ENCODE peak calls at places on chromosomes 7 and 10, in seven cellular contexts. Y, W, B, T, P, N and E are unnamed samples.

GRCh38 chr7:152601305-152601798 is 74.6 kb downstream of the XRCC2 start:
- DNase-seq in Y (no peak), W (no peak), B (no peak), T (no peak), P (no peak), N (no peak), E (no peak)

GRCh38 chr7:69790915-69791473 is 192.7 kb downstream of the AUTS2 start:
- DNase-seq in Y (no peak), W (no peak), B (no peak), T (no peak), P (no peak), N (no peak), E (no peak)

GRCh38 chr10:70440296-70441160 is 953 bp downstream of the NODAL start:
- DNase-seq in Y (no peak), W (no peak), B (no peak), T (peak; percentile 78), P (no peak), N (no peak), E (no peak)

GRCh38 chr7:26213821-26214515 is 12.4 kb downstream of the CBX3 start:
- DNase-seq in Y (no peak), W (no peak), B (no peak), T (no peak), P (no peak), N (no peak), E (no peak)

GRCh38 chr7:131735151-131735550 is 178.7 kb upstream of the PODXL start:
- DNase-seq in Y (no peak), W (no peak), B (no peak), T (no peak), P (no peak), N (no peak), E (no peak)

GRCh38 chr10:76618641-76619040 is 1019.0 kb downstream of the KCNMA1 start:
- DNase-seq in Y (no peak), W (no peak), B (no peak), T (no peak), P (no peak), N (no peak), E (no peak)

GRCh38 chr7:91320679-91321078 is 56.4 kb downstream of the FZD1 start:
- DNase-seq in Y (no peak), W (no peak), B (no peak), T (no peak), P (no peak), N (no peak), E (no peak)

GRCh38 chr10:31320598-31321211 is 1.7 kb downstream of the ZEB1 start:
- DNase-seq in Y (peak; percentile 64), W (peak; percentile 17), B (peak; percentile 29), T (peak; percentile 60), P (peak; percentile 36), N (no peak), E (peak; percentile 49)

GRCh38 chr7:9645756-9646155 is 1212.3 kb downstream of the NXPH1 start:
- DNase-seq in Y (no peak), W (no peak), B (no peak), T (no peak), P (no peak), N (no peak), E (no peak)

GRCh38 chr7:156906281-156906680 is 13.3 kb upstream of the LMBR1 start:
- DNase-seq in Y (no peak), W (no peak), B (no peak), T (no peak), P (no peak), N (no peak), E (no peak)

GRCh38 chr7:47878662-47879061 is 69.6 kb downstream of the PKD1L1 start:
- DNase-seq in Y (no peak), W (no peak), B (no peak), T (no peak), P (no peak), N (no peak), E (no peak)

DNA sequence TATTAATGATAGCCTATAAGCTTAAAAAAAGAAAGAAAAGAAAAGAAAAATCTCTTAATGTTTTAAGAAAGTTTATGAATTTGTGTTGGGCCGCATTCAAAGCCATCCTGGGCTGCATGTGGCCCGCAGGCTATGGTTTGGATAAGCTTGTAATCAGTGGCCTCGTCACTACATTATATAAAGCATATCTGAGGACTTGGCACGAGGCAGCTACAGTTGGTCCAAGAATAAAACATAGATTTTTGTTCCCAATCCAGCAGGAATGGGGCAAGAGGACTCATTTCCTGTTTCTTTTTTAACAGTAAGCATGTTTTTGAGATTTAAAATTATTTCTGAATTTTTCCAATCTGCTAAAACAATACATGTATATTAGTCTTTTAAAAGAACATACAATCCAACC is 28.6 kb downstream of the MCM10 start:
- DNase-seq in Y (no peak), W (no peak), B (no peak), T (no peak), P (no peak), N (no peak), E (no peak)
- H3K36me3 ChIP-seq in Y (no peaks in the 10 kb centered on the region), W (no peaks in the 10 kb centered on the region), B (no peaks in the 10 kb centered on the region), T (peaks cover 40% of the 10 kb centered on the region), P (no peaks in the 10 kb centered on the region), N (peaks cover 2% of the 10 kb centered on the region), E (peaks cover 98% of the 10 kb centered on the region)

DNA sequence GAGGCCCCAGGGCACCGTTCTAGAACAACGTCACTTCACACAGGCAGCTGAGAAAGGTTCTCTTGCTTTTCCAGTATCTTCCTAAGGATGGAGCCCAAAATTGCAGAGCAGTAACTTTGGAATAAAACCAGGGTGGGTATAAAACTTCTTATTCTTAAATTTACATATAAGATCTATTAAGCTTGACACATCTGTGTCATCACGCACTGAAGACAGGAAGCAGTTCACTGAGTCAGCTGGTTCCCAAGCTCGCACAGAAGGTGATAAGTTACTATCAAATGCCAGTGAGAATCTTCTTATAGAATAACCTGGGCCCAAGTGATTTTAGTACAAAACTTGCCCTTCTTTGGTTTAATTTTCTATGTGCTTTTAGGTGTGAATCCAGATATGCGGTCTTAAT is 70.2 kb downstream of the RABGEF1 start:
- DNase-seq in Y (no peak), W (no peak), B (no peak), T (no peak), P (no peak), N (no peak), E (no peak)
- H3K36me3 ChIP-seq in Y (peaks cover 64% of the 10 kb centered on the region), W (peaks cover 49% of the 10 kb centered on the region), B (peaks cover 14% of the 10 kb centered on the region), T (peaks cover 13% of the 10 kb centered on the region), P (no peaks in the 10 kb centered on the region), N (peaks cover 20% of the 10 kb centered on the region), E (peaks cover 57% of the 10 kb centered on the region)

GRCh38 chr7:208128-208673 is 15.8 kb downstream of the FAM20C start:
- DNase-seq in Y (no peak), W (no peak), B (no peak), T (no peak), P (no peak), N (no peak), E (no peak)

GRCh38 chr7:205117-206010 is 13.0 kb downstream of the FAM20C start:
- DNase-seq in Y (no peak), W (no peak), B (no peak), T (no peak), P (no peak), N (no peak), E (no peak)

GRCh38 chr7:209416-209815 is 17.0 kb downstream of the FAM20C start:
- DNase-seq in Y (no peak), W (no peak), B (no peak), T (no peak), P (no peak), N (no peak), E (no peak)

GRCh38 chr7:208816-209215 is 16.4 kb downstream of the FAM20C start:
- DNase-seq in Y (no peak), W (no peak), B (no peak), T (no peak), P (no peak), N (no peak), E (no peak)

GRCh38 chr7:207418-208127 is 15.2 kb downstream of the FAM20C start:
- DNase-seq in Y (no peak), W (no peak), B (no peak), T (peak; percentile 91), P (no peak), N (no peak), E (no peak)
- H3K36me3 ChIP-seq in Y (peaks cover 44% of the 10 kb centered on the region), W (peaks cover 33% of the 10 kb centered on the region), B (no peaks in the 10 kb centered on the region), T (no peaks in the 10 kb centered on the region), P (no peaks in the 10 kb centered on the region), N (no peaks in the 10 kb centered on the region), E (no peaks in the 10 kb centered on the region)

GRCh38 chr7:154973381-154973780 is 29.5 kb downstream of the PAXIP1 start:
- DNase-seq in Y (no peak), W (no peak), B (no peak), T (no peak), P (no peak), N (no peak), E (no peak)

GRCh38 chr7:154978045-154978444 is 24.9 kb downstream of the PAXIP1 start:
- DNase-seq in Y (no peak), W (no peak), B (no peak), T (no peak), P (no peak), N (no peak), E (no peak)

DNA sequence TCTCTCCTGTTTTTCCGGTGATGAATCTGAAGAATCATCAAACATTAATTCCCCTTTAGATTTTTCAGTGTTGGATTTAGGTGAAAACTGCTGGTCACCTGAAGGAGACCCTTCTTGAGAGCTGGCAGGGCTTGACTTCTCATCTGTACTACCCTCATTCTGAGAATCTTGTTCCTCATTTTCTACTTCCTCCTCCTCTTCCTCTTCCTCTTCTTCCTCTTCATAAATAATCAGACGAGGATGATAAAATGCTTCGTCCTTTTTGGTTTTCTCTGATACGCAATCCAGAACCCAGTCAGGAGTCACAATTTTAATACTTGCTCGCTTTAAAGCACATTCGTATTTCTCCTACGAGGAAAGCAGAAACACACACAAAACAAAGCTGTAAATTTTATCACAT is 26.9 kb downstream of the PAXIP1 start:
- DNase-seq in Y (no peak), W (no peak), B (no peak), T (no peak), P (no peak), N (no peak), E (no peak)
- H3K36me3 ChIP-seq in Y (peaks cover 49% of the 10 kb centered on the region), W (peaks cover 3% of the 10 kb centered on the region), B (no peaks in the 10 kb centered on the region), T (peaks cover 12% of the 10 kb centered on the region), P (peaks cover 4% of the 10 kb centered on the region), N (peaks cover 11% of the 10 kb centered on the region), E (peaks cover 84% of the 10 kb centered on the region)

DNA sequence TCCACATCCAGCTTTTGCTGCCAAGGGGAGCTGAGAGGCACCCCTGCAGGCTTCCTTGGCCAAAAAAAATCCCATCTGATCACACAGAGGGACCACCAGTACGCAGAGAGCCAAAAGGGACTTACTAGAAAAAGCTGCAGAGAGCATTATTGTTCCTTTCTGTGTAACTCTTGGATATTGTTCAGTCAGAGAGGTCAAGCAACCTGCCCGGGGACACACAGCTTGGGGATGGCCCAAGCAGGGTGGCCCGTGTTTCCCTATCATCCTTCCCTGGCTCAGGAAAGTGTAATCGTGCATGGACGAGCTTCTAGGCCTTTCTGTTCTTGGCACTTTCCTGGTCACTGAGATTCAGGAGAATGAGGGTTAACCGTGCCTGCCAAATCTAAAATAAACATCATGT is 84.1 kb upstream of the SH2B2 start:
- DNase-seq in Y (no peak), W (no peak), B (no peak), T (no peak), P (no peak), N (no peak), E (no peak)
- H3K36me3 ChIP-seq in Y (peaks cover 95% of the 10 kb centered on the region), W (peaks cover 19% of the 10 kb centered on the region), B (peaks cover 14% of the 10 kb centered on the region), T (peaks cover 17% of the 10 kb centered on the region), P (no peaks in the 10 kb centered on the region), N (no peaks in the 10 kb centered on the region), E (peaks cover 95% of the 10 kb centered on the region)